ENCODE peak calls at places on chromosome 3, in ten cellular contexts. O is A172; C is stimulated activated CD4-positive, alpha-beta T cell treated with anti-CD3 and anti-CD28 coated beads, Interleukin-12 subunit alpha, Interleukin-12 subunit beta, amount 100 ng/mL, for 4 hours; Z is iris pigment epithelial cell; T is B cell; P is HFFc6; D is left ventricle myocardium inferior; K is NCI-H345; S is ACHN; U is NCI-H1694. E is an unnamed sample.

GRCh38 chr3:55468251-55468650 is 18.9 kb downstream of the WNT5A start:
- DNase-seq in P (peak; percentile 80), O (peak; percentile 34), K (no peak), C (no peak), T (no peak), Z (peak; percentile 73), D (no peak), U (no peak), S (no peak), E (no peak)

GRCh38 chr3:5235655-5236054 is 48.1 kb downstream of the EDEM1 start:
- DNase-seq in U (no peak), C (no peak), T (no peak), S (no peak), Z (no peak), O (no peak), K (no peak), D (no peak), P (no peak), E (no peak)

GRCh38 chr3:45026038-45026437 is at the start of gene CLEC3B:
- DNase-seq in C (no peak), P (peak; percentile 24), T (no peak), K (no peak), S (no peak), D (peak; percentile 83), O (no peak), Z (peak; percentile 39), U (no peak), E (no peak)

GRCh38 chr3:158159714-158160113 is 49.8 kb downstream of the RSRC1 start:
- DNase-seq in K (no peak), C (no peak), O (no peak), U (no peak), T (no peak), S (no peak), D (no peak), P (no peak), Z (no peak), E (no peak)

GRCh38 chr3:156474560-156475389 is 80.1 kb downstream of the SSR3 start:
- DNase-seq in D (no peak), Z (peak; percentile 14), P (no peak), K (no peak), U (peak; percentile 49), C (no peak), S (no peak), O (no peak), T (no peak), E (no peak)

GRCh38 chr3:138914870-138915502 is 32.0 kb downstream of the FOXL2 start:
- DNase-seq in C (no peak), O (peak; percentile 74), D (no peak), S (peak; percentile 24), U (peak; percentile 51), T (no peak), K (no peak), Z (peak; percentile 57), P (peak; percentile 37), E (no peak)

GRCh38 chr3:175477651-175478224 is 618.6 kb downstream of the NAALADL2 start:
- DNase-seq in D (no peak), O (no peak), C (no peak), Z (no peak), K (no peak), S (no peak), T (no peak), U (no peak), P (no peak), E (no peak)

GRCh38 chr3:159760056-159760455 is 228.6 kb upstream of the IL12A start:
- DNase-seq in Z (no peak), U (no peak), C (no peak), S (no peak), D (no peak), O (no peak), K (no peak), P (no peak), T (no peak), E (no peak)

GRCh38 chr3:8886556-8886955 is 76.7 kb downstream of the RAD18 start:
- DNase-seq in T (no peak), O (no peak), U (no peak), P (peak; percentile 66), D (no peak), C (no peak), K (no peak), Z (peak; percentile 61), S (no peak), E (no peak)

GRCh38 chr3:56688191-56688590 is 5.1 kb upstream of the TASOR start:
- DNase-seq in Z (no peak), O (no peak), U (no peak), P (no peak), K (no peak), C (no peak), D (no peak), T (no peak), S (no peak), E (no peak)

E was measured in germinal center.